ENCODE peak calls at places on chromosomes 13 and 19, in four cellular contexts. F is amygdala; Y is activated CD4-positive, alpha-beta T cell treated with anti-CD3 and anti-CD28 coated beads for 1 hour; C is stimulated activated CD4-positive, alpha-beta T cell treated with anti-CD3 and anti-CD28 coated beads, Interleukin-4, amount 100 ng/mL, for 48 hours. I is an unnamed sample.

GRCh38 chr13:113812140-113813036 is 51.5 kb downstream of the GAS6 start:
- DNase-seq in F (no peak), Y (no peak), C (no peak), I (no peak)

GRCh38 chr13:98960331-98961203 is 17.3 kb downstream of the DOCK9 start:
- DNase-seq in C (no peak), F (no peak), Y (no peak), I (no peak)

GRCh38 chr13:93848247-93848646 is 621.6 kb downstream of the GPC6 start:
- DNase-seq in F (no peak), Y (no peak), C (no peak), I (no peak)

GRCh38 chr19:16588089-16588823 is 16.0 kb upstream of the SLC35E1 start:
- DNase-seq in C (peak), Y (no peak), F (peak), I (no peak)

GRCh38 chr13:30843548-30843947 is 62.5 kb upstream of the MEDAG start:
- DNase-seq in C (no peak), F (no peak), Y (no peak), I (no peak)

GRCh38 chr13:76856141-76856571 is 30.0 kb downstream of the KCTD12 start:
- DNase-seq in Y (no peak), F (no peak), C (no peak), I (no peak)

GRCh38 chr19:33794578-33795369 is 1.9 kb upstream of the KCTD15 start:
- DNase-seq in C (no peak), Y (no peak), F (no peak), I (no peak)

GRCh38 chr13:102606537-102607309 is 9.9 kb downstream of the TPP2 start:
- DNase-seq in Y (no peak), F (no peak), C (no peak), I (no peak)

GRCh38 chr19:5023128-5023571 is 54.2 kb downstream of the KDM4B start:
- DNase-seq in Y (no peak), C (no peak), F (peak), I (no peak)

GRCh38 chr13:47708386-47708785 is 292.7 kb downstream of the SUCLA2 start:
- DNase-seq in C (no peak), F (no peak), Y (no peak), I (no peak)

GRCh38 chr13:53064721-53065120 is 36.1 kb downstream of the OLFM4 start:
- DNase-seq in F (no peak), Y (no peak), C (no peak), I (peak)

GRCh38 chr19:17946965-17947784 is 14.4 kb downstream of the CCDC124 start:
- DNase-seq in C (no peak), Y (no peak), F (no peak), I (no peak)

GRCh38 chr19:18762125-18763023 is 28.7 kb downstream of the COMP start:
- DNase-seq in F (peak), Y (no peak), C (no peak), I (peak)

GRCh38 chr13:40974460-40975407 is 44.4 kb downstream of the ELF1 start:
- DNase-seq in F (no peak), C (no peak), Y (no peak), I (peak)

GRCh38 chr19:53865918-53866696 is 1.6 kb upstream of the MYADM start:
- DNase-seq in F (peak), Y (peak), C (no peak), I (no peak)

GRCh38 chr13:44433863-44434262 is 60.2 kb downstream of the SERP2 start:
- DNase-seq in F (no peak), Y (no peak), C (no peak), I (no peak)

GRCh38 chr13:104577029-104577820 is 1511.0 kb upstream of the SLC10A2 start:
- DNase-seq in Y (no peak), F (no peak), C (no peak), I (no peak)

GRCh38 chr19:40619333-40620160 is 18.4 kb downstream of the LTBP4 start:
- DNase-seq in F (no peak), Y (no peak), C (no peak), I (no peak)

GRCh38 chr19:36225219-36225892 is 10.4 kb downstream of the ZNF146 start:
- DNase-seq in C (no peak), Y (no peak), F (no peak), I (no peak)

GRCh38 chr19:55345101-55345817 is 5.6 kb downstream of the KMT5C start:
- DNase-seq in Y (no peak), C (no peak), F (no peak), I (no peak)

GRCh38 chr19:45202637-45203036 is 24.1 kb downstream of the BLOC1S3 start:
- DNase-seq in F (no peak), C (no peak), Y (no peak), I (no peak)

GRCh38 chr13:46553886-46554855 is 1.2 kb downstream of the LRCH1 start:
- DNase-seq in C (peak), F (peak), Y (peak), I (peak)

GRCh38 chr13:60267498-60268202 is 103.9 kb upstream of the DIAPH3 start:
- DNase-seq in F (no peak), Y (no peak), C (peak), I (no peak)

GRCh38 chr13:54387607-54388006 is 1359.0 kb downstream of the OLFM4 start:
- DNase-seq in C (no peak), Y (no peak), F (no peak), I (no peak)

GRCh38 chr13:100596516-100596915 is 7.9 kb upstream of the GGACT start:
- DNase-seq in C (no peak), Y (no peak), F (no peak), I (no peak)

GRCh38 chr19:50535672-50536071 is 22.0 kb upstream of the ASPDH start:
- DNase-seq in C (no peak), F (no peak), Y (no peak), I (no peak)

GRCh38 chr13:75402787-75403186 is 79.2 kb downstream of the TBC1D4 start:
- DNase-seq in Y (no peak), C (no peak), F (peak), I (no peak)

GRCh38 chr13:89066868-89067466 is 1395.8 kb downstream of the SLITRK5 start:
- DNase-seq in F (peak), C (no peak), Y (no peak), I (peak)

GRCh38 chr19:19321143-19321577 is 531 bp downstream of the MAU2 start:
- DNase-seq in F (no peak), Y (no peak), C (no peak), I (no peak)

GRCh38 chr13:58946274-58946673 is 1217.5 kb downstream of the DIAPH3 start:
- DNase-seq in C (no peak), Y (no peak), F (no peak), I (no peak)

GRCh38 chr19:40754611-40755247 is 3.7 kb downstream of the SNRPA start:
- DNase-seq in Y (no peak), F (peak), C (peak), I (no peak)

GRCh38 chr13:98454389-98454881 is 122.5 kb downstream of the STK24 start:
- DNase-seq in F (no peak), Y (no peak), C (no peak), I (no peak)

GRCh38 chr19:46611791-46612190 is 10.7 kb downstream of the CALM3 start:
- DNase-seq in F (no peak), Y (no peak), C (no peak), I (no peak)

GRCh38 chr13:105603283-105603682 is 932.2 kb downstream of the EFNB2 start:
- DNase-seq in C (no peak), Y (no peak), F (no peak), I (peak)

GRCh38 chr13:110880627-110881026 is 34.2 kb downstream of the ANKRD10 start:
- DNase-seq in Y (no peak), C (no peak), F (no peak), I (no peak)

GRCh38 chr19:19342086-19343015 is 21.7 kb downstream of the MAU2 start:
- DNase-seq in Y (no peak), C (no peak), F (peak), I (no peak)

GRCh38 chr13:104809483-104809882 is 1726.0 kb downstream of the EFNB2 start:
- DNase-seq in C (no peak), Y (no peak), F (no peak), I (no peak)

GRCh38 chr19:44539236-44539819 is 9.9 kb upstream of the CEACAM20 start:
- DNase-seq in F (no peak), Y (no peak), C (no peak), I (no peak)

GRCh38 chr13:48125794-48126228 is 30.9 kb upstream of the MED4 start:
- DNase-seq in F (no peak), C (no peak), Y (no peak), I (no peak)

GRCh38 chr13:51523082-51523518 is 61.2 kb upstream of the WDFY2 start:
- DNase-seq in Y (no peak), C (no peak), F (no peak), I (no peak)